ENCODE peak calls at places on chromosomes 6 and 20, in four cellular contexts. U, R, Z and I are unnamed samples.

GRCh38 chr6:7146079-7146828 is 38.5 kb downstream of the RREB1 start:
- DNase-seq in U (no peak), R (no peak), Z (peak; percentile 63), I (peak; percentile 84)

GRCh38 chr20:25148982-25149846 is 46.3 kb upstream of the ENTPD6 start:
- DNase-seq in Z (no peak), R (no peak), U (no peak), I (no peak)

GRCh38 chr20:50992733-50993457 is 30.0 kb downstream of the KCNG1 start:
- DNase-seq in Z (peak; percentile 94), R (peak; percentile 82), U (peak; percentile 17), I (peak; percentile 89)

GRCh38 chr20:52230406-52230805 is 38.8 kb upstream of the ZFP64 start:
- DNase-seq in R (no peak), U (no peak), Z (no peak), I (no peak)

GRCh38 chr20:33811763-33812672 is 870 bp downstream of the CHMP4B start:
- DNase-seq in U (no peak), R (peak; percentile 60), Z (peak; percentile 61), I (peak; percentile 66)

GRCh38 chr6:129667621-129668020 is 42.4 kb downstream of the ARHGAP18 start:
- DNase-seq in Z (peak; percentile 56), U (no peak), R (no peak), I (no peak)

GRCh38 chr6:36904096-36904495 is 18.3 kb downstream of the C6orf89 start:
- DNase-seq in U (no peak), R (no peak), Z (no peak), I (no peak)

GRCh38 chr6:3382399-3383279 is 74.2 kb downstream of the SLC22A23 start:
- DNase-seq in U (no peak), Z (no peak), R (no peak), I (peak; percentile 94)

GRCh38 chr6:16947461-16948159 is 154.2 kb upstream of the STMND1 start:
- DNase-seq in R (no peak), Z (peak; percentile 35), U (no peak), I (peak; percentile 17)

GRCh38 chr6:33076406-33076934 is 680 bp downstream of the HLA-DPB1 start:
- DNase-seq in U (no peak), Z (no peak), R (no peak), I (no peak)

GRCh38 chr6:130365166-130366010 is 429 bp upstream of the TMEM200A start:
- DNase-seq in R (peak; percentile 96), U (no peak), Z (peak; percentile 68), I (peak; percentile 40)

GRCh38 chr6:134903448-134903847 is 46.5 kb downstream of the ALDH8A1 start:
- DNase-seq in U (no peak), Z (no peak), R (no peak), I (no peak)

GRCh38 chr6:45775026-45775697 is 240.5 kb downstream of the CLIC5 start:
- DNase-seq in R (no peak), U (no peak), Z (no peak), I (no peak)

GRCh38 chr6:45478235-45478634 is 100.5 kb upstream of the SUPT3H start:
- DNase-seq in R (no peak), U (no peak), Z (no peak), I (no peak)

GRCh38 chr20:13610205-13610604 is 28.5 kb downstream of the TASP1 start:
- DNase-seq in U (no peak), R (no peak), Z (peak; percentile 12), I (peak; percentile 41)

GRCh38 chr20:56788041-56788670 is 159.1 kb downstream of the TFAP2C start:
- DNase-seq in R (no peak), Z (no peak), U (no peak), I (peak; percentile 94)

GRCh38 chr6:31573239-31574105 is 1.4 kb downstream of the LTA start:
- DNase-seq in U (no peak), R (no peak), Z (no peak), I (no peak)

GRCh38 chr6:29708432-29709177 is 14.6 kb upstream of the HLA-F start:
- DNase-seq in Z (no peak), U (peak; percentile 43), R (no peak), I (no peak)

GRCh38 chr6:125585470-125585869 is 164.0 kb upstream of the HEY2 start:
- DNase-seq in R (no peak), Z (no peak), U (no peak), I (no peak)

GRCh38 chr20:329851-330232 is 4.5 kb downstream of the SOX12 start:
- DNase-seq in R (no peak), U (no peak), Z (no peak), I (no peak)

GRCh38 chr20:61753196-61753942 is 312.3 kb downstream of the TAF4 start:
- DNase-seq in Z (no peak), R (no peak), U (no peak), I (no peak)

GRCh38 chr20:6767166-6767535 is 335 bp upstream of the BMP2 start:
- DNase-seq in U (no peak), R (no peak), Z (no peak), I (no peak)

GRCh38 chr20:50186151-50186885 is 4.3 kb upstream of the CEBPB start:
- DNase-seq in Z (peak; percentile 73), U (no peak), R (peak; percentile 100), I (peak; percentile 89)

GRCh38 chr6:132007474-132008190 is 56.5 kb upstream of the CCN2 start:
- DNase-seq in U (no peak), R (no peak), Z (no peak), I (peak; percentile 42)

GRCh38 chr20:36540551-36541211 is 638 bp upstream of the MYL9 start:
- DNase-seq in R (no peak), U (no peak), Z (no peak), I (no peak)

GRCh38 chr20:51014797-51015722 is 7.8 kb downstream of the KCNG1 start:
- DNase-seq in U (no peak), R (peak; percentile 93), Z (peak; percentile 74), I (peak; percentile 47)

GRCh38 chr6:6788394-6789020 is 200.0 kb downstream of the LY86 start:
- DNase-seq in U (no peak), Z (peak; percentile 50), R (peak; percentile 58), I (no peak)

DNA sequence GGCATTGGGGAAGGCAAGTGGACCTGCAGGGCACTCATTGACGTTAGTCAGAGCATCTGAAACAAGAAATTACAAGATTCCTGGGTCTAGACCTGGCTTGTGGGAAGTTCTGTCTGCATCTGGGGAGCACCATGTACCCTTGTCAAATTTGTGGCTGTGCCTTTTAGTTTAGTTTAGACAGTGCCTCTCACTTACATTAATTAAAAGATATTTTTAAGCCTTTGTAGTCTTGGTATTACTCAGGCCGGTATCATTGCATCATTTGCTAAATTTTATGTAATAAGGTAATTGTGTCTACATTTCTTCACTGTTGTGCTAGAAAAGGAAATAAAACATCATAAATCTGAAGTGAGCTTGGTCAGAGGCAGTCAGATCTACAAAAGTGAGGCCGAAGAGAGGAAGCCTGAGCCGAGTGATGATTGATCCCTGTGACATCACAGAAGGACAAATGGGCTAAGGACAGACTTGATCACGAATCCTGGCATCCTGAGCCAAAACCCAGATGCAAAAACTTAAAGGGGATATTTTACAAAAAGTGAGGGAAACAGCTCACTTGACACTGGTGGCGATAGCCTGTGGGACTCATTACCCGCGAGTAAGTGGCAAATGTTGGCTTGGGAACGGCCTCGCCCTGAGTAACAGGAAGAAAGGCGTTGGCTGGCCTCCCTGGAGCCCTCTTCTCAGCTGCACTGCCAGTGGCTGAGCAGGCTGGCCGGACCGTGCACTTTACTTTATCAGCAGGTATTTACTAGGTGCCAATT is 106.5 kb downstream of the TCP11 start:
- DNase-seq in Z (no peak), R (no peak), U (no peak), I (no peak)
- TF ChIP-seq SRF in Z (no peak), R (no peak), U (no peak), I (no peak)

GRCh38 chr6:105066836-105067235 is 109.9 kb downstream of the LIN28B start:
- DNase-seq in U (no peak), R (no peak), Z (no peak), I (no peak)

GRCh38 chr6:105068407-105068806 is 111.4 kb downstream of the POPDC3 start:
- DNase-seq in U (no peak), Z (no peak), R (no peak), I (peak; percentile 28)

GRCh38 chr6:105072799-105073199 is 107.0 kb downstream of the POPDC3 start:
- DNase-seq in U (no peak), R (no peak), Z (no peak), I (peak; percentile 59)

GRCh38 chr6:105067329-105067728 is 110.4 kb downstream of the LIN28B start:
- DNase-seq in U (no peak), R (no peak), Z (no peak), I (peak; percentile 36)

DNA sequence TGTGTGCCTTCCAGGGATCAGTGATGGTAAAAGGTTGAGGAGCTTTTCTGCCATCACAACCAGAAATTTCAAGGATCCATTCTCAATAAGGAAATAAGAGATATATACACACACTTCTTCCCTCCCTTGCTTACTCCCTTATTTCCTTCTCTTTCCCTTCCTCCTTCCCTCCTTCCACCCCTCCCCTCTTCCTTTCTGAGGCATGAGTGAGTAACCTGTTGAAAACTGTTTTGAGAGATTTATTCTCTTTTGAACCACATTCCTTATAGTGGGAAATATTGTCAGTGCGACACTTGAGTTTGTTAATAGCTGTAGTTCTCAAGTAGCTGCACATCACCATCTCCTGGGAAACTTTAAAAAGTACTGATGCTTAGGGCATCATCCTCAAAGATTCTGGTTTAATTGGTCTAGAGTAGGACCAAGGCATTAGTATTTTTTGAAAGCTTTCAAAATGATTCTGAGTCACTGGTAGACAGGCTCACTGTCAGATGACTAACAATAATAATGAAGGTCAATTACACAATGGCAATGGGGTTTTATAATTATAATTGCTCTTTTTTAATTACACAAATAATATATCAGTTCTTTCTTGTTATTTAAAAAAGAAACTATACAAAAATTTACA is 109.9 kb downstream of the POPDC3 start:
- DNase-seq in R (no peak), U (no peak), Z (no peak), I (no peak)
- TF ChIP-seq USF2 in R (no peak), U (no peak), Z (no peak), I (no peak)

DNA sequence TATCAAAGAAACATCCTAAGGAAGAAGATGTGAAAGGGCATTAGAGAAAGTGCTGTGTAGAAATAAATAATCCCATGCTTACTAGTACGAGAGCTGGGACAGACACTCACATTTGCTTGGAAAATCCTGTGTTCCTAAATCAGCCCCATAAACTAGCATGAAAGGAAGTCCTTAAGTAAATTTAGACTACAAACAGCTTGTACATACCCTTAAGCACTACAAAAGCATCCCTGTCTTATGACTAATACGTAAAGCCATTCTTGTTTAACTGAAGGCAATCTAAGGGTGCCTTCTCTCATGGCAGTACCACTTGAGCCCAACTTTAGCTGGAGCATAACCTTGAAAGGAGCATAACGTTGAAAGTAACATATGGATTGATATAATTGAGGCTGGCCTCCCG is 15.4 kb upstream of the FOXQ1 start:
- DNase-seq in Z (no peak), U (no peak), R (no peak), I (no peak)
- TF ChIP-seq SRF in Z (no peak), U (no peak), R (no peak), I (no peak)

GRCh38 chr6:97198181-97198580 is 84.8 kb downstream of the MMS22L start:
- DNase-seq in R (no peak), Z (no peak), U (no peak), I (no peak)

GRCh38 chr6:97189767-97190166 is 93.2 kb downstream of the MMS22L start:
- DNase-seq in Z (no peak), R (no peak), U (no peak), I (no peak)

DNA sequence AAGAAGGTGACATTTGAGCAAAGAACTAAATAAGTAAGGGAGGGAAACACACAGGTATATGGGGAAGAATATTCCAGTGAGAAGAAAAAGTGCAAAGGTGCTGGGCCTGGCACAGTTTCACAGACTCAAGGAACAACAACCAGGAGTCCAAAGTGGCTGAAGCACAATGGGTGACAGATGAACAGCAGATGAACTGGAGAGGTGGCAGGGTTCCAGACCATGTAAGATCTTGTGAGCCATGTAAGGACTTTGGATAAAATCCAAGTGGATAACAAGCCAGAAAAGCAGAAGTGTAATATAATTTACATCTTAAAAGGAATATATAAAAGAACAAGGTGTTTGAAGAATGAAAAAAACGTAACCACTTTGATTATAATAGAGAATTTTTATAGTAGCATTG is 87.9 kb downstream of the MMS22L start:
- DNase-seq in R (no peak), Z (no peak), U (no peak), I (no peak)
- TF ChIP-seq USF2 in R (no peak), Z (no peak), U (no peak), I (no peak)